ENCODE peak calls at places on chromosome 7, in six cellular contexts. One of them, this sample, is unnamed.

GRCh38 chr7:107170051-107170661 is 1.4 kb downstream of the HBP1 start:
- DNase-seq in GM23248: peak; percentile 31
- DNase-seq in tibial nerve: no peak
- DNase-seq in GM23338: no peak
- DNase-seq in mucosa of descending colon: no peak
- DNase-seq in spleen: no peak
- DNase-seq in this sample: no peak

GRCh38 chr7:151819826-151820225 is 57.1 kb downstream of the PRKAG2 start:
- DNase-seq in GM23248: no peak
- DNase-seq in tibial nerve: no peak
- DNase-seq in GM23338: no peak
- DNase-seq in mucosa of descending colon: no peak
- DNase-seq in spleen: peak; percentile 37
- DNase-seq in this sample: no peak

GRCh38 chr7:114466911-114467310 is 52.3 kb downstream of the FOXP2 start:
- DNase-seq in GM23248: no peak
- DNase-seq in tibial nerve: no peak
- DNase-seq in GM23338: no peak
- DNase-seq in mucosa of descending colon: no peak
- DNase-seq in spleen: no peak
- DNase-seq in this sample: no peak

GRCh38 chr7:112985377-112985987 is 101.1 kb downstream of the GPR85 start:
- DNase-seq in GM23248: peak; percentile 77
- DNase-seq in tibial nerve: no peak
- DNase-seq in GM23338: peak; percentile 6
- DNase-seq in mucosa of descending colon: no peak
- DNase-seq in spleen: no peak
- DNase-seq in this sample: no peak

GRCh38 chr7:99562832-99563231 is 4.4 kb downstream of the ZNF655 start:
- DNase-seq in GM23248: peak; percentile 99
- DNase-seq in tibial nerve: no peak
- DNase-seq in GM23338: no peak
- DNase-seq in mucosa of descending colon: no peak
- DNase-seq in spleen: no peak
- DNase-seq in this sample: no peak

GRCh38 chr7:46100521-46100920 is 179.4 kb upstream of the IGFBP3 start:
- DNase-seq in GM23248: no peak
- DNase-seq in tibial nerve: no peak
- DNase-seq in GM23338: no peak
- DNase-seq in mucosa of descending colon: no peak
- DNase-seq in spleen: no peak
- DNase-seq in this sample: no peak

GRCh38 chr7:154423219-154423618 is 371.0 kb downstream of the DPP6 start:
- DNase-seq in GM23248: no peak
- DNase-seq in tibial nerve: no peak
- DNase-seq in GM23338: no peak
- DNase-seq in mucosa of descending colon: no peak
- DNase-seq in spleen: no peak
- DNase-seq in this sample: no peak

GRCh38 chr7:63925626-63926460 is 72.8 kb upstream of the ZNF722 start:
- DNase-seq in GM23248: peak; percentile 87
- DNase-seq in tibial nerve: peak; percentile 70
- DNase-seq in GM23338: no peak
- DNase-seq in mucosa of descending colon: peak; percentile 93
- DNase-seq in spleen: peak; percentile 96
- DNase-seq in this sample: peak; percentile 96

GRCh38 chr7:111499027-111499426 is 63.3 kb downstream of the IMMP2L start:
- DNase-seq in GM23248: peak; percentile 58
- DNase-seq in tibial nerve: no peak
- DNase-seq in GM23338: no peak
- DNase-seq in mucosa of descending colon: no peak
- DNase-seq in spleen: no peak
- DNase-seq in this sample: no peak

GRCh38 chr7:94655562-94655883 is 410 bp downstream of the SGCE start:
- DNase-seq in GM23248: no peak
- DNase-seq in tibial nerve: no peak
- DNase-seq in GM23338: peak; percentile 64
- DNase-seq in mucosa of descending colon: peak; percentile 36
- DNase-seq in spleen: no peak
- DNase-seq in this sample: peak; percentile 54

GRCh38 chr7:141355057-141355456 is 196.2 kb upstream of the AGK start:
- DNase-seq in GM23248: peak; percentile 32
- DNase-seq in tibial nerve: no peak
- DNase-seq in GM23338: no peak
- DNase-seq in mucosa of descending colon: no peak
- DNase-seq in spleen: no peak
- DNase-seq in this sample: no peak

GRCh38 chr7:151237244-151238189 is 5.2 kb downstream of the CHPF2 start:
- DNase-seq in GM23248: no peak
- DNase-seq in tibial nerve: no peak
- DNase-seq in GM23338: no peak
- DNase-seq in mucosa of descending colon: no peak
- DNase-seq in spleen: peak; percentile 78
- DNase-seq in this sample: peak; percentile 66

GRCh38 chr7:102912742-102913141 is at the start of gene LRRC17:
- DNase-seq in GM23248: peak; percentile 51
- DNase-seq in tibial nerve: no peak
- DNase-seq in GM23338: peak; percentile 23
- DNase-seq in mucosa of descending colon: no peak
- DNase-seq in spleen: no peak
- DNase-seq in this sample: no peak

GRCh38 chr7:40966693-40967092 is 736.2 kb downstream of the INHBA start:
- DNase-seq in GM23248: no peak
- DNase-seq in tibial nerve: no peak
- DNase-seq in GM23338: no peak
- DNase-seq in mucosa of descending colon: no peak
- DNase-seq in spleen: no peak
- DNase-seq in this sample: no peak

GRCh38 chr7:6111041-6111440 is 79.9 kb downstream of the ANKRD61 start:
- DNase-seq in GM23248: no peak
- DNase-seq in tibial nerve: no peak
- DNase-seq in GM23338: no peak
- DNase-seq in mucosa of descending colon: no peak
- DNase-seq in spleen: no peak
- DNase-seq in this sample: no peak

GRCh38 chr7:47885309-47886000 is 62.8 kb downstream of the PKD1L1 start:
- DNase-seq in GM23248: peak; percentile 40
- DNase-seq in tibial nerve: no peak
- DNase-seq in GM23338: no peak
- DNase-seq in mucosa of descending colon: no peak
- DNase-seq in spleen: no peak
- DNase-seq in this sample: no peak

GRCh38 chr7:145957160-145957890 is 159.3 kb upstream of the CNTNAP2 start:
- DNase-seq in GM23248: no peak
- DNase-seq in tibial nerve: no peak
- DNase-seq in GM23338: no peak
- DNase-seq in mucosa of descending colon: no peak
- DNase-seq in spleen: no peak
- DNase-seq in this sample: no peak

GRCh38 chr7:2038876-2039728 is 193.6 kb downstream of the MAD1L1 start:
- DNase-seq in GM23248: no peak
- DNase-seq in tibial nerve: no peak
- DNase-seq in GM23338: no peak
- DNase-seq in mucosa of descending colon: peak; percentile 22
- DNase-seq in spleen: peak; percentile 45
- DNase-seq in this sample: no peak

GRCh38 chr7:142626420-142627035 is 122.7 kb upstream of the PRSS1 start:
- DNase-seq in GM23248: peak; percentile 56
- DNase-seq in tibial nerve: no peak
- DNase-seq in GM23338: peak; percentile 92
- DNase-seq in mucosa of descending colon: no peak
- DNase-seq in spleen: peak; percentile 73
- DNase-seq in this sample: peak; percentile 69

GRCh38 chr7:29449569-29450260 is 113.9 kb upstream of the PRR15 start:
- DNase-seq in GM23248: no peak
- DNase-seq in tibial nerve: no peak
- DNase-seq in GM23338: no peak
- DNase-seq in mucosa of descending colon: no peak
- DNase-seq in spleen: no peak
- DNase-seq in this sample: no peak

GRCh38 chr7:76191783-76192240 is 9.9 kb upstream of the SRRM3 start:
- DNase-seq in GM23248: peak; percentile 35
- DNase-seq in tibial nerve: no peak
- DNase-seq in GM23338: peak; percentile 93
- DNase-seq in mucosa of descending colon: no peak
- DNase-seq in spleen: no peak
- DNase-seq in this sample: no peak

GRCh38 chr7:117992635-117993034 is 119.4 kb upstream of the CTTNBP2 start:
- DNase-seq in GM23248: no peak
- DNase-seq in tibial nerve: no peak
- DNase-seq in GM23338: no peak
- DNase-seq in mucosa of descending colon: no peak
- DNase-seq in spleen: no peak
- DNase-seq in this sample: no peak

GRCh38 chr7:85184599-85185354 is 2.1 kb downstream of the SEMA3D start:
- DNase-seq in GM23248: peak; percentile 64
- DNase-seq in tibial nerve: no peak
- DNase-seq in GM23338: peak; percentile 58
- DNase-seq in mucosa of descending colon: peak; percentile 39
- DNase-seq in spleen: peak; percentile 70
- DNase-seq in this sample: peak; percentile 35

GRCh38 chr7:103636153-103636552 is 190.1 kb upstream of the SLC26A5 start:
- DNase-seq in GM23248: peak; percentile 47
- DNase-seq in tibial nerve: no peak
- DNase-seq in GM23338: peak; percentile 70
- DNase-seq in mucosa of descending colon: no peak
- DNase-seq in spleen: no peak
- DNase-seq in this sample: no peak

GRCh38 chr7:70681111-70681846 is 450.7 kb upstream of the GALNT17 start:
- DNase-seq in GM23248: no peak
- DNase-seq in tibial nerve: no peak
- DNase-seq in GM23338: peak; percentile 50
- DNase-seq in mucosa of descending colon: no peak
- DNase-seq in spleen: no peak
- DNase-seq in this sample: no peak

GRCh38 chr7:107446988-107447387 is 22.9 kb upstream of the GPR22 start:
- DNase-seq in GM23248: peak; percentile 60
- DNase-seq in tibial nerve: no peak
- DNase-seq in GM23338: no peak
- DNase-seq in mucosa of descending colon: no peak
- DNase-seq in spleen: no peak
- DNase-seq in this sample: no peak

GRCh38 chr7:129836983-129837382 is 115.8 kb downstream of the UBE2H start:
- DNase-seq in GM23248: no peak
- DNase-seq in tibial nerve: no peak
- DNase-seq in GM23338: no peak
- DNase-seq in mucosa of descending colon: no peak
- DNase-seq in spleen: no peak
- DNase-seq in this sample: no peak

GRCh38 chr7:85765698-85766298 is 578.9 kb upstream of the SEMA3D start:
- DNase-seq in GM23248: no peak
- DNase-seq in tibial nerve: no peak
- DNase-seq in GM23338: peak; percentile 33
- DNase-seq in mucosa of descending colon: no peak
- DNase-seq in spleen: no peak
- DNase-seq in this sample: no peak

GRCh38 chr7:47574473-47575328 is 7.2 kb downstream of the TNS3 start:
- DNase-seq in GM23248: peak; percentile 63
- DNase-seq in tibial nerve: no peak
- DNase-seq in GM23338: no peak
- DNase-seq in mucosa of descending colon: no peak
- DNase-seq in spleen: no peak
- DNase-seq in this sample: no peak

GRCh38 chr7:38398725-38399321 is 125.4 kb upstream of the TARP start:
- DNase-seq in GM23248: peak; percentile 75
- DNase-seq in tibial nerve: peak; percentile 19
- DNase-seq in GM23338: peak; percentile 73
- DNase-seq in mucosa of descending colon: no peak
- DNase-seq in spleen: peak; percentile 91
- DNase-seq in this sample: peak; percentile 34

GRCh38 chr7:919924-920341 is 34.5 kb downstream of the ADAP1 start:
- DNase-seq in GM23248: no peak
- DNase-seq in tibial nerve: peak; percentile 8
- DNase-seq in GM23338: no peak
- DNase-seq in mucosa of descending colon: peak; percentile 78
- DNase-seq in spleen: peak; percentile 72
- DNase-seq in this sample: peak; percentile 6
- H3K4me1 ChIP-seq in GM23248: peaks cover 3% of the 10 kb centered on the region
- H3K4me1 ChIP-seq in tibial nerve: peaks cover 36% of the 10 kb centered on the region
- H3K4me1 ChIP-seq in GM23338: no peaks in the 10 kb centered on the region
- H3K4me1 ChIP-seq in mucosa of descending colon: peaks cover 62% of the 10 kb centered on the region
- H3K4me1 ChIP-seq in spleen: peaks cover 38% of the 10 kb centered on the region
- H3K4me1 ChIP-seq in this sample: peaks cover 1% of the 10 kb centered on the region

DNA sequence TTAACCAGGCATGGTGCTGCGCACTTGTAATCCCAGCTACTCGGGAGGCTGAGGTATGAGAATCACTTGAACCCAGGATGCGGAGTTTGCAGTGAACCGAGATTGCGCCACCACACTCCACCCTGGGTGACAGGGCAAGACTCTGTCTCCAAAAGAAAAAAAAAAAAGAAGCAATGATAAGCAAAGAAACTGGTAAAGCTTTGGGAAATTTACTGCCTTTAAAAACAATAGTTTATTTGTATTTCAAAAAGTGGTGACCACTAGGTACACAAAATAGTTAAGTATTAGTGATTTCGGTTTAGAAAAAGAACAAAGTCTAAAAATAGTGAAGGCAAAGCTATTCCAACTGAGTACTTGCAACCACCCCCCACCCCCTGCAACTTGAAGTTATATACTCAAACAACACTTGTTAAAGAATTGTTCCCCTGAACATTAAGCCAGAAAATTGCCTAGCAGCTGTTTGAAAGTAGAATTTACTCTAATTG is 37.7 kb downstream of the MALSU1 start:
- DNase-seq in GM23248: no peak
- DNase-seq in tibial nerve: no peak
- DNase-seq in GM23338: no peak
- DNase-seq in mucosa of descending colon: no peak
- DNase-seq in spleen: no peak
- DNase-seq in this sample: no peak
- H3K4me1 ChIP-seq in GM23248: peaks cover 37% of the 10 kb centered on the region
- H3K4me1 ChIP-seq in tibial nerve: no peaks in the 10 kb centered on the region
- H3K4me1 ChIP-seq in GM23338: no peaks in the 10 kb centered on the region
- H3K4me1 ChIP-seq in mucosa of descending colon: peaks cover 3% of the 10 kb centered on the region
- H3K4me1 ChIP-seq in spleen: no peaks in the 10 kb centered on the region
- H3K4me1 ChIP-seq in this sample: no peaks in the 10 kb centered on the region

DNA sequence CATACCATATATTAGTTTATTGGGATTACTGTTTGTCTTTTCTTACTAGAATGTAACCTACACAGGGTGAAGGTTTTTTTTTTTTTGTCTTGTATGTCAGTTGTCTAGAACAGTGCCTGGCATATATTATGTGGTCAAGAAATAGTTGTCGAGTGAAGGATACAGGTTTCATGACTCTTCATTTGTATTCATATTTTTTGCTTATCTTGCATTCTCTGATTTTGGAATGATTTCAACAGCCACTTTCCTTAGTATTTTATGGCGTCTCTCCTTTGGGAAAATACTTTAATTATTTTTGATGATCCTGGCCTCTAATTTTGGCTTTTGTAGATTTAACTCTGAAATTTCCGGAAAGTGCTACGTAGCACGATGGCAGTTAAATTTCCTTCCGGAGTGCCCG is 12.4 kb downstream of the RBM33 start:
- DNase-seq in GM23248: no peak
- DNase-seq in tibial nerve: no peak
- DNase-seq in GM23338: no peak
- DNase-seq in mucosa of descending colon: no peak
- DNase-seq in spleen: no peak
- DNase-seq in this sample: no peak
- H3K4me1 ChIP-seq in GM23248: peaks cover 17% of the 10 kb centered on the region
- H3K4me1 ChIP-seq in tibial nerve: no peaks in the 10 kb centered on the region
- H3K4me1 ChIP-seq in GM23338: no peaks in the 10 kb centered on the region
- H3K4me1 ChIP-seq in mucosa of descending colon: peaks cover 7% of the 10 kb centered on the region
- H3K4me1 ChIP-seq in spleen: peaks cover 56% of the 10 kb centered on the region
- H3K4me1 ChIP-seq in this sample: peaks cover 2% of the 10 kb centered on the region

GRCh38 chr7:36943591-36944430 is 219.5 kb upstream of the AOAH start:
- DNase-seq in GM23248: no peak
- DNase-seq in tibial nerve: no peak
- DNase-seq in GM23338: no peak
- DNase-seq in mucosa of descending colon: no peak
- DNase-seq in spleen: no peak
- DNase-seq in this sample: no peak
- H3K4me1 ChIP-seq in GM23248: no peaks in the 10 kb centered on the region
- H3K4me1 ChIP-seq in tibial nerve: peaks cover 10% of the 10 kb centered on the region
- H3K4me1 ChIP-seq in GM23338: peaks cover 10% of the 10 kb centered on the region
- H3K4me1 ChIP-seq in mucosa of descending colon: peaks cover 7% of the 10 kb centered on the region
- H3K4me1 ChIP-seq in spleen: peaks cover 22% of the 10 kb centered on the region
- H3K4me1 ChIP-seq in this sample: no peaks in the 10 kb centered on the region

This sample was measured in right cardiac atrium.